ENCODE peak calls at places on chromosome 3, in nine cellular contexts. O is left ventricle myocardium inferior, C is Calu3, E is RWPE1, X is nephron progenitor cell, H is neural progenitor cell, J is fibroblast of pulmonary artery, Z is GM10248, A is astrocyte. V is an unnamed sample.

GRCh38 chr3:172078721-172079120 is 39.3 kb downstream of the FNDC3B start:
- DNase-seq in O (no peak), C (no peak), E (no peak), X (no peak), H (no peak), J (no peak), Z (no peak), A (no peak), V (no peak)

GRCh38 chr3:150238995-150239612 is 169.0 kb upstream of the TSC22D2 start:
- DNase-seq in O (no peak), C (peak), E (no peak), X (no peak), H (peak), J (no peak), Z (no peak), A (no peak), V (peak)

GRCh38 chr3:10867384-10867783 is 51.4 kb downstream of the SLC6A11 start:
- DNase-seq in O (no peak), C (no peak), E (peak), X (peak), H (peak), J (peak), Z (no peak), A (peak), V (peak)

GRCh38 chr3:119481079-119481478 is 12.3 kb downstream of the POGLUT1 start:
- DNase-seq in O (no peak), C (no peak), E (peak), X (no peak), H (no peak), J (no peak), Z (no peak), A (no peak), V (no peak)

GRCh38 chr3:134423153-134423552 is 48.9 kb upstream of the AMOTL2 start:
- DNase-seq in O (no peak), C (peak), E (no peak), X (peak), H (peak), J (peak), Z (no peak), A (no peak), V (peak)

GRCh38 chr3:126867526-126868200 is 115.3 kb upstream of the PLXNA1 start:
- DNase-seq in O (no peak), C (no peak), E (no peak), X (no peak), H (no peak), J (no peak), Z (no peak), A (no peak), V (no peak)

GRCh38 chr3:131363275-131363674 is 18.3 kb upstream of the NUDT16 start:
- DNase-seq in O (no peak), C (no peak), E (no peak), X (no peak), H (no peak), J (no peak), Z (no peak), A (no peak), V (no peak)

GRCh38 chr3:192260611-192261010 is 466.7 kb downstream of the FGF12 start:
- DNase-seq in O (no peak), C (no peak), E (no peak), X (no peak), H (no peak), J (no peak), Z (no peak), A (peak), V (no peak)

GRCh38 chr3:29521751-29522150 is 240.9 kb downstream of the RBMS3 start:
- DNase-seq in O (no peak), C (no peak), E (no peak), X (no peak), H (no peak), J (no peak), Z (no peak), A (no peak), V (no peak)

GRCh38 chr3:110384601-110385000 is 687.0 kb upstream of the NECTIN3 start:
- DNase-seq in O (no peak), C (no peak), E (peak), X (no peak), H (no peak), J (peak), Z (no peak), A (peak), V (peak)

GRCh38 chr3:39716849-39717248 is 92.6 kb upstream of the MYRIP start:
- DNase-seq in O (no peak), C (no peak), E (no peak), X (no peak), H (no peak), J (no peak), Z (no peak), A (no peak), V (no peak)

GRCh38 chr3:126543457-126544090 is 15.2 kb downstream of the C3orf22 start:
- DNase-seq in O (no peak), C (no peak), E (no peak), X (no peak), H (no peak), J (no peak), Z (no peak), A (no peak), V (no peak)

GRCh38 chr3:149765762-149766334 is 13.6 kb upstream of the COMMD2 start:
- DNase-seq in O (no peak), C (peak), E (peak), X (no peak), H (peak), J (peak), Z (peak), A (peak), V (peak)

GRCh38 chr3:13702226-13702820 is 153.4 kb downstream of the FBLN2 start:
- DNase-seq in O (peak), C (no peak), E (no peak), X (no peak), H (no peak), J (no peak), Z (no peak), A (no peak), V (no peak)

GRCh38 chr3:113140876-113141275 is 70.5 kb upstream of the BOC start:
- DNase-seq in O (no peak), C (no peak), E (no peak), X (no peak), H (no peak), J (peak), Z (peak), A (peak), V (peak)

GRCh38 chr3:170778240-170779217 is 91.5 kb downstream of the RPL22L1 start:
- DNase-seq in O (no peak), C (no peak), E (no peak), X (no peak), H (no peak), J (no peak), Z (no peak), A (no peak), V (no peak)

GRCh38 chr3:129992781-129993180 is 18.3 kb downstream of the TRH start:
- DNase-seq in O (no peak), C (peak), E (peak), X (no peak), H (peak), J (peak), Z (no peak), A (no peak), V (peak)

GRCh38 chr3:181581651-181582050 is 130.1 kb upstream of the SOX2 start:
- DNase-seq in O (no peak), C (no peak), E (no peak), X (no peak), H (no peak), J (no peak), Z (no peak), A (peak), V (no peak)
- TF ChIP-seq CTCF in O (no peak), C (no peak), E (no peak), X (no peak), H (no peak), J (no peak), Z (no peak), A (no peak), V (no peak)

GRCh38 chr3:44419923-44420650 is 57.4 kb downstream of the ZNF445 start:
- DNase-seq in O (no peak), C (no peak), E (no peak), X (no peak), H (no peak), J (no peak), Z (no peak), A (no peak), V (no peak)

GRCh38 chr3:44419159-44419922 is 58.1 kb downstream of the ZNF445 start:
- DNase-seq in O (no peak), C (no peak), E (no peak), X (no peak), H (peak), J (no peak), Z (no peak), A (no peak), V (no peak)

GRCh38 chr3:44416031-44417030 is 61.1 kb downstream of the ZNF445 start:
- DNase-seq in O (no peak), C (no peak), E (no peak), X (no peak), H (no peak), J (no peak), Z (no peak), A (no peak), V (no peak)

GRCh38 chr3:44420676-44421075 is 56.8 kb downstream of the ZNF445 start:
- DNase-seq in O (no peak), C (no peak), E (no peak), X (no peak), H (no peak), J (no peak), Z (no peak), A (no peak), V (no peak)

DNA sequence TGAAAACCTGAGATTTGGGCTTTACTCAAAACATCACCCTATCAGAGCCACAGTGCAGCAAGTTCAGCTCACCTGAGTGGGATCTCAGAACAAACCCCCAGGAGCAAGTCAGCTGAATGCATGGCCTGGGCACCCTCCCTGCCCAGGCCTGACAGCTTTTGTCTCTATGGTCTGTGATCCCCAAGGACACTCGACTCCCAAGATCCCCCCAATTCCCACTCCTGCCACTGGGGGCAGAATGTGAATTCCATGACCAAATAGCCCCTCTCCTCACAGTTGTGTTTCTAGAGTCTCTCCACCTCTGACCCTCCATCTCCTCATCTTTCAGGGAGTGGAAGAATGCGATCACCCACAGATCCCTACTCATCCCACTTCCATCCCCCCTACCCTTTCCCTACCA is 58.9 kb downstream of the ZNF445 start:
- DNase-seq in O (no peak), C (no peak), E (no peak), X (no peak), H (peak), J (no peak), Z (no peak), A (no peak), V (no peak)
- TF ChIP-seq CTCF in O (peak), C (peak), E (no peak), X (peak), H (peak), J (peak), Z (no peak), A (peak), V (peak)

GRCh38 chr3:139506792-139507191 is 30.5 kb upstream of the RBP2 start:
- DNase-seq in O (no peak), C (peak), E (no peak), X (no peak), H (peak), J (no peak), Z (no peak), A (no peak), V (peak)
- TF ChIP-seq CTCF in O (no peak), C (peak), E (no peak), X (no peak), H (peak), J (no peak), Z (no peak), A (no peak), V (no peak)

DNA sequence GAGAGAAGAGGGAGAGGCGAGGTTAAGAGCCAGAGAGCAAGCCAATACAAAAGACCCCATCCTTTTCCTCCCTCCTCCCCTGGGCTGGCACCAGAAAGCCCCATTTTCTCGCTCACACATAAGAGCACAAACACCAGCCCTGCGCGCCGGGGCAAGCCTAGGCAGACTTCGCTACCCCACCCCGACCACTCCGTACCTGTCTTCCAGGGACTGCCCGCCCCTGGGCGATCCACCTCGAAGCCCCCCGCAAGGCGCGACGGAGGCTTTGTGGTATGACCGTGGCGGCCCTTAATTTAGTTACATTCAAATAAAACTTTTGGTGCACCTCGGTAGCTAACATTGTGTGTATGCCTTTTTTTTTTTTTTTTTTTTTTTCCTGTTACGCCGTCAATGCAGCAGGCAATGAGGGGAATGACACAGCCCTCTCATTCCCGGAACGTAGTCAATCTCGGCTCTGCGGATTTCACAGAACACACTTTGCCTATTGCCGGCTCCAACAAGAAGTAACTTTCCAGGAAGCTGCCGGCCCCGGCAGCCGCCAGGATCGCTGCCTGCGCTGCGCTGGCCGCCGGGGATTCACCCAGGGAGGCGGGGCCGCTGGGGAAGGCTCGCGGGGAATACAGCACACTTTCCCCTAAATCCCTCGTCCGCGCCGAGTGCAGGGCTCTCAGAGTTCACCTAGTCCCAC is 7.7 kb downstream of the BCL6 start:
- DNase-seq in O (peak), C (peak), E (peak), X (peak), H (peak), J (peak), Z (no peak), A (peak), V (peak)
- TF ChIP-seq CTCF in O (peak), C (peak), E (no peak), X (no peak), H (peak), J (no peak), Z (no peak), A (no peak), V (no peak)

DNA sequence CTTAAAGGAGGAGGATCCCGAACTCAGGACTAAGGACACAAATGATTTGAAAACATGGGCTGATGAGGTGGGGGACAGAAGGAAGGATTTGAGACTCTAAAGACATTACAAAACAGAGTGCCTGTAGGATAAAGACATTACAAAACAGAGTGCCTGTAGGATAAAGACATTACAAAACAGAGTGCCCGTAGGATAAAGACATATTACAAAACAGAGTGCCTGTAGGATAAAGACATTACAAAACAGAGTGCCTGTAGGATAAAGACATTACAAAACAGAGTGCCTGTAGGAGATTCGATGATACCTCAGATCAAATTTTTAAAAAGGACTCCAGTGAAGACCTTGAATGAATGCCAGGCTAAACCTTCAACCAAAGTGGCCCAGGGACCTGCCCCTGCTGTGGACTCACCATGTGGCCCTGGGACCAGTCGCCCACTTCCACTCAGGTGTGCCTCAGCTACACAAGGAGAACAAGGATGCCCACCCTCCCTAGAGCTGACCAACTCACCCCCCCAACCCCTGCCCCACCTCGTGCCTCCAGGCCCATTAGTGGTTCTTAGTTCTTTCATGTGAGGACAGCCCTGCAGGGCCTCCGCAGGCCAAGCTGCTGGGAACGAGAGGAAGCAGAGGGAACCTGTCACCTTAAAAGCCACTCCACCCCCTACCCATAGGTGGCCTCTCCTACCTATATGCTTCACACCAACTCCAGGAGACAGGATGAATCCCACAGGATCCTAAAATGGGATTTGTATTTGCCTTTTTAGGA is 59.8 kb downstream of the SH3BP5 start:
- DNase-seq in O (no peak), C (no peak), E (no peak), X (no peak), H (no peak), J (peak), Z (no peak), A (no peak), V (peak)
- TF ChIP-seq CTCF in O (no peak), C (no peak), E (no peak), X (no peak), H (peak), J (no peak), Z (no peak), A (no peak), V (no peak)

GRCh38 chr3:148128136-148128535 is 569.6 kb upstream of the AGTR1 start:
- DNase-seq in O (no peak), C (no peak), E (no peak), X (no peak), H (peak), J (no peak), Z (no peak), A (no peak), V (no peak)
- TF ChIP-seq CTCF in O (no peak), C (no peak), E (no peak), X (no peak), H (peak), J (no peak), Z (no peak), A (no peak), V (no peak)

GRCh38 chr3:152669560-152669959 is 165.4 kb upstream of the P2RY1 start:
- DNase-seq in O (no peak), C (no peak), E (no peak), X (no peak), H (no peak), J (no peak), Z (no peak), A (no peak), V (no peak)
- TF ChIP-seq CTCF in O (no peak), C (no peak), E (no peak), X (no peak), H (no peak), J (no peak), Z (no peak), A (no peak), V (no peak)

V was measured in MCF 10A.